ENCODE peak calls at places on chromosome 6, in four cellular contexts. One of them, this sample, is unnamed. For H3K36me3, the result is how much of the 10 kb centered on the place peaks cover.

GRCh38 chr6:142746524-142746923 is 198.5 kb downstream of the HIVEP2 start:
- DNase-seq in fibroblast of lung: peak
- DNase-seq in right atrium auricular region: no peak
- DNase-seq in heart left ventricle: no peak
- DNase-seq in this sample: no peak

GRCh38 chr6:161336479-161336878 is 62.6 kb upstream of the AGPAT4 start:
- DNase-seq in fibroblast of lung: no peak
- DNase-seq in right atrium auricular region: no peak
- DNase-seq in heart left ventricle: no peak
- DNase-seq in this sample: no peak

GRCh38 chr6:39803872-39804271 is 11.7 kb downstream of the DAAM2 start:
- DNase-seq in fibroblast of lung: no peak
- DNase-seq in right atrium auricular region: no peak
- DNase-seq in heart left ventricle: no peak
- DNase-seq in this sample: no peak

GRCh38 chr6:81769834-81770233 is 17.4 kb upstream of the TENT5A start:
- DNase-seq in fibroblast of lung: no peak
- DNase-seq in right atrium auricular region: no peak
- DNase-seq in heart left ventricle: no peak
- DNase-seq in this sample: no peak

GRCh38 chr6:129317931-129318820 is 391.8 kb downstream of the ARHGAP18 start:
- DNase-seq in fibroblast of lung: peak
- DNase-seq in right atrium auricular region: no peak
- DNase-seq in heart left ventricle: no peak
- DNase-seq in this sample: no peak

GRCh38 chr6:53877151-53877550 is 82.3 kb downstream of the LRRC1 start:
- DNase-seq in fibroblast of lung: no peak
- DNase-seq in right atrium auricular region: no peak
- DNase-seq in heart left ventricle: no peak
- DNase-seq in this sample: no peak

GRCh38 chr6:47161176-47161687 is 119.1 kb upstream of the ADGRF1 start:
- DNase-seq in fibroblast of lung: peak
- DNase-seq in right atrium auricular region: no peak
- DNase-seq in heart left ventricle: no peak
- DNase-seq in this sample: no peak

GRCh38 chr6:88135578-88136114 is 30.5 kb downstream of the CNR1 start:
- DNase-seq in fibroblast of lung: no peak
- DNase-seq in right atrium auricular region: no peak
- DNase-seq in heart left ventricle: no peak
- DNase-seq in this sample: no peak

GRCh38 chr6:46935687-46936086 is 13.9 kb upstream of the ADGRF5 start:
- DNase-seq in fibroblast of lung: no peak
- DNase-seq in right atrium auricular region: no peak
- DNase-seq in heart left ventricle: peak
- DNase-seq in this sample: peak

GRCh38 chr6:132813173-132813856 is 1.1 kb upstream of the RPS12 start:
- DNase-seq in fibroblast of lung: peak
- DNase-seq in right atrium auricular region: peak
- DNase-seq in heart left ventricle: peak
- DNase-seq in this sample: peak

GRCh38 chr6:105816875-105817274 is 269.3 kb upstream of the PRDM1 start:
- DNase-seq in fibroblast of lung: no peak
- DNase-seq in right atrium auricular region: no peak
- DNase-seq in heart left ventricle: no peak
- DNase-seq in this sample: no peak

GRCh38 chr6:170108456-170108855 is 182.4 kb downstream of the DLL1 start:
- DNase-seq in fibroblast of lung: no peak
- DNase-seq in right atrium auricular region: peak
- DNase-seq in heart left ventricle: peak
- DNase-seq in this sample: no peak

GRCh38 chr6:52507557-52508260 is 69.2 kb downstream of the TRAM2 start:
- DNase-seq in fibroblast of lung: peak
- DNase-seq in right atrium auricular region: peak
- DNase-seq in heart left ventricle: no peak
- DNase-seq in this sample: no peak

GRCh38 chr6:33249732-33250625 is 21.7 kb downstream of the VPS52 start:
- DNase-seq in fibroblast of lung: peak
- DNase-seq in right atrium auricular region: no peak
- DNase-seq in heart left ventricle: peak
- DNase-seq in this sample: no peak

GRCh38 chr6:148179786-148180185 is 162.9 kb upstream of the SASH1 start:
- DNase-seq in fibroblast of lung: peak
- DNase-seq in right atrium auricular region: no peak
- DNase-seq in heart left ventricle: no peak
- DNase-seq in this sample: no peak

GRCh38 chr6:125834347-125834746 is 43.6 kb downstream of the NCOA7 start:
- DNase-seq in fibroblast of lung: no peak
- DNase-seq in right atrium auricular region: no peak
- DNase-seq in heart left ventricle: no peak
- DNase-seq in this sample: no peak

GRCh38 chr6:95877480-95877879 is 138.3 kb upstream of the FUT9 start:
- DNase-seq in fibroblast of lung: no peak
- DNase-seq in right atrium auricular region: no peak
- DNase-seq in heart left ventricle: no peak
- DNase-seq in this sample: no peak

GRCh38 chr6:159941286-159942113 is 27.4 kb upstream of the IGF2R start:
- DNase-seq in fibroblast of lung: peak
- DNase-seq in right atrium auricular region: no peak
- DNase-seq in heart left ventricle: no peak
- DNase-seq in this sample: no peak

GRCh38 chr6:56524891-56525703 is 117.6 kb downstream of the DST start:
- DNase-seq in fibroblast of lung: peak
- DNase-seq in right atrium auricular region: no peak
- DNase-seq in heart left ventricle: no peak
- DNase-seq in this sample: no peak

GRCh38 chr6:157980288-157981131 is 1.2 kb upstream of the SYNJ2 start:
- DNase-seq in fibroblast of lung: no peak
- DNase-seq in right atrium auricular region: no peak
- DNase-seq in heart left ventricle: no peak
- DNase-seq in this sample: no peak

GRCh38 chr6:106716966-106717365 is 87.6 kb downstream of the QRSL1 start:
- DNase-seq in fibroblast of lung: no peak
- DNase-seq in right atrium auricular region: no peak
- DNase-seq in heart left ventricle: no peak
- DNase-seq in this sample: no peak

GRCh38 chr6:6730831-6731230 is 142.3 kb downstream of the LY86 start:
- DNase-seq in fibroblast of lung: peak
- DNase-seq in right atrium auricular region: no peak
- DNase-seq in heart left ventricle: peak
- DNase-seq in this sample: no peak

GRCh38 chr6:44202972-44203750 is 13.6 kb upstream of the MYMX start:
- DNase-seq in fibroblast of lung: no peak
- DNase-seq in right atrium auricular region: no peak
- DNase-seq in heart left ventricle: no peak
- DNase-seq in this sample: no peak

GRCh38 chr6:53746442-53747103 is 48.2 kb upstream of the LRRC1 start:
- DNase-seq in fibroblast of lung: no peak
- DNase-seq in right atrium auricular region: no peak
- DNase-seq in heart left ventricle: no peak
- DNase-seq in this sample: no peak

GRCh38 chr6:13400772-13401171 is 72.4 kb upstream of the TBC1D7 start:
- DNase-seq in fibroblast of lung: no peak
- DNase-seq in right atrium auricular region: no peak
- DNase-seq in heart left ventricle: no peak
- DNase-seq in this sample: no peak

GRCh38 chr6:168122521-168122920 is 43.5 kb upstream of the FRMD1 start:
- DNase-seq in fibroblast of lung: no peak
- DNase-seq in right atrium auricular region: peak
- DNase-seq in heart left ventricle: no peak
- DNase-seq in this sample: no peak

GRCh38 chr6:10749734-10750133 is 2.1 kb downstream of the TMEM14B start:
- DNase-seq in fibroblast of lung: no peak
- DNase-seq in right atrium auricular region: no peak
- DNase-seq in heart left ventricle: no peak
- DNase-seq in this sample: no peak

GRCh38 chr6:147279423-147279822 is 75.2 kb downstream of the STXBP5 start:
- DNase-seq in fibroblast of lung: peak
- DNase-seq in right atrium auricular region: no peak
- DNase-seq in heart left ventricle: no peak
- DNase-seq in this sample: no peak

GRCh38 chr6:133286765-133287164 is 45.6 kb downstream of the EYA4 start:
- DNase-seq in fibroblast of lung: peak
- DNase-seq in right atrium auricular region: no peak
- DNase-seq in heart left ventricle: no peak
- DNase-seq in this sample: no peak

GRCh38 chr6:81331526-81331925 is 421.0 kb downstream of the TENT5A start:
- DNase-seq in fibroblast of lung: no peak
- DNase-seq in right atrium auricular region: no peak
- DNase-seq in heart left ventricle: no peak
- DNase-seq in this sample: no peak

GRCh38 chr6:74410630-74411029 is 714.6 kb downstream of the CD109 start:
- DNase-seq in fibroblast of lung: peak
- DNase-seq in right atrium auricular region: no peak
- DNase-seq in heart left ventricle: no peak
- DNase-seq in this sample: no peak

GRCh38 chr6:131597448-131597847 is 24.4 kb downstream of the ARG1 start:
- DNase-seq in fibroblast of lung: peak
- DNase-seq in right atrium auricular region: no peak
- DNase-seq in heart left ventricle: no peak
- DNase-seq in this sample: no peak

GRCh38 chr6:131600696-131601095 is 27.3 kb downstream of the MED23 start:
- DNase-seq in fibroblast of lung: no peak
- DNase-seq in right atrium auricular region: no peak
- DNase-seq in heart left ventricle: no peak
- DNase-seq in this sample: no peak

DNA sequence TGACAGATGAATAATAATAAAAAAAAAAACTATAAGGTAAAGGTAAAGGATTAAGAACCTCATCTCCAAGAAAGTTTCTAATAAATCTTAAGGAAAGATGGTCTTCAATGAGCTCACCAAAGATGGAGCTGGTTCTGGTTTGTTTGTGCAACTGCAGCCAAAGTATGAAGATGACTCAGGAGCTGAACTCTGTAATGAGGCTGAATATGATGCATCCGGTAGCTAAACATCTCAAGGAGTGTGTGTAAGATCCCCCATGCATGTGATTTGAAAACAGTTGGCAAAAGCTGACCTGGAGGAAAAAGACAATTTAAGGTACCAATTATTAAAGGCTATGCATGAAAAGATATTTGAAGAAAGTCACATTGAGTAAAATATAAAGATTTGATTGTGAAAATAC is 25.1 kb downstream of the MED23 start:
- DNase-seq in fibroblast of lung: peak
- DNase-seq in right atrium auricular region: no peak
- DNase-seq in heart left ventricle: no peak
- DNase-seq in this sample: no peak
- H3K36me3 ChIP-seq in fibroblast of lung: under half
- H3K36me3 ChIP-seq in right atrium auricular region: half or more
- H3K36me3 ChIP-seq in heart left ventricle: half or more
- H3K36me3 ChIP-seq in this sample: half or more

GRCh38 chr6:144418969-144419545 is 133.9 kb downstream of the UTRN start:
- DNase-seq in fibroblast of lung: no peak
- DNase-seq in right atrium auricular region: no peak
- DNase-seq in heart left ventricle: no peak
- DNase-seq in this sample: no peak

GRCh38 chr6:144417686-144418085 is 132.6 kb downstream of the UTRN start:
- DNase-seq in fibroblast of lung: no peak
- DNase-seq in right atrium auricular region: no peak
- DNase-seq in heart left ventricle: no peak
- DNase-seq in this sample: no peak

DNA sequence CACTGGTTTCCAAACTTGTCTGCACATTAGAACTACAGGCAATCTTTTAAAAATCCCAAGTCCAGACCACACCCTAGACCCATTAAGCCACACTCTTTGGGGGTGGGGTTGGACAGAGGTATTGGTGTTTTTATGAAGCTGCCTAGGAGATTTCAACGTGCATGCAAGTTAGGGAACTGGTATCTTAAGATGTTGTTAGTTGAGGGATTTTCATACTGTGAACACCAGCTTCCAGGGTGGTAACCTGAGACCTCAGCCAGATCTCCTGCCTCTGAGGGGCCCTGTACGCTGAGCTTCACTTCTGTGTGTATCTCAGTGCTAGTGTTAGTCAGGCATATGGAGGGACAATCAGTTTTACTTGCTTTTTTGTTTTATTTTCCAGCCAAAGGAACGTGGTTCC is 138.0 kb downstream of the UTRN start:
- DNase-seq in fibroblast of lung: no peak
- DNase-seq in right atrium auricular region: no peak
- DNase-seq in heart left ventricle: no peak
- DNase-seq in this sample: no peak
- H3K36me3 ChIP-seq in fibroblast of lung: under half
- H3K36me3 ChIP-seq in right atrium auricular region: under half
- H3K36me3 ChIP-seq in heart left ventricle: under half
- H3K36me3 ChIP-seq in this sample: half or more

GRCh38 chr6:36616888-36617521 is 22.8 kb downstream of the SRSF3 start:
- DNase-seq in fibroblast of lung: no peak
- DNase-seq in right atrium auricular region: peak
- DNase-seq in heart left ventricle: no peak
- DNase-seq in this sample: peak

GRCh38 chr6:36618366-36619355 is 24.5 kb downstream of the SRSF3 start:
- DNase-seq in fibroblast of lung: no peak
- DNase-seq in right atrium auricular region: peak
- DNase-seq in heart left ventricle: no peak
- DNase-seq in this sample: no peak

GRCh38 chr6:36613200-36613995 is 19.2 kb downstream of the SRSF3 start:
- DNase-seq in fibroblast of lung: no peak
- DNase-seq in right atrium auricular region: no peak
- DNase-seq in heart left ventricle: no peak
- DNase-seq in this sample: no peak

GRCh38 chr6:36612101-36612625 is 18.0 kb downstream of the SRSF3 start:
- DNase-seq in fibroblast of lung: no peak
- DNase-seq in right atrium auricular region: no peak
- DNase-seq in heart left ventricle: no peak
- DNase-seq in this sample: no peak

DNA sequence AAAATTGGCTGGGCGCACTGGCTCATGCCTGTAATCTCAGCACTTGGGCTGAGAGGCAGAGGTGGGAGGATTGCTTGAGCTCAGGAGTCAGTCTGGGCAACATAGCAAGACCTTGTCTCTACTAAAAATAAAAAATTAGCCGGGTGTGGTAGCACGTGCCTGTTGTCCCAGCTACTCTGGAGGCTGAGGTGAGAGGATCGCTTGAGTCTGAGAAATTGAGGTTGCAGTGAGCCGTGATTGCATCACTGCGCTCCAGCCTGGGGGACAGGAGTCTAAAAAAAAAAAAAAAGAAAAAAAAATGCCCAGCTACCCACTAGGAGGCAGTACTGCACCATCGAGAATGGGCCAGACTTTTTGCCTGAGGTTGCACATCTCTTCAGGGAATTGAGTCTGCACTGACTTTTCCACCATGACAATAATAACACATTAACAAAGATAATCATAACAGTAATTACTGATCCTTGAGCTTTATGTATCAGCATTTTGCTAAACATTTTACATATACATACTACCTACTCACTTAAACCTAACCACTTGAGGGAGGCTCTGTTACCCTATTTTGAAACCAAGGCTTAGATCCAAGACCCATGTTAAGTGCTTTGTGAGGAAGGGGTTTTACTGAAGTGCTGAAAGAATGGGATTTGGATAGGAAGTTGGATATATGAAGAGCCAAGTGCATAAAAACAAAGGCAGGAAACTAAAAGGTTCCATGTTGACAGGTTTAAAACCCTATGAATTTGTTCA is 21.0 kb downstream of the SRSF3 start:
- DNase-seq in fibroblast of lung: peak
- DNase-seq in right atrium auricular region: peak
- DNase-seq in heart left ventricle: peak
- DNase-seq in this sample: peak
- H3K36me3 ChIP-seq in fibroblast of lung: under half
- H3K36me3 ChIP-seq in right atrium auricular region: under half
- H3K36me3 ChIP-seq in heart left ventricle: under half
- H3K36me3 ChIP-seq in this sample: under half

GRCh38 chr6:28118217-28118616 is 6.2 kb upstream of the ZSCAN16 start:
- DNase-seq in fibroblast of lung: no peak
- DNase-seq in right atrium auricular region: no peak
- DNase-seq in heart left ventricle: no peak
- DNase-seq in this sample: no peak
- H3K36me3 ChIP-seq in fibroblast of lung: under half
- H3K36me3 ChIP-seq in right atrium auricular region: under half
- H3K36me3 ChIP-seq in heart left ventricle: under half
- H3K36me3 ChIP-seq in this sample: half or more